ENCODE peak calls at places on chromosome 10, in ten cellular contexts. M, R, S, D, Y, B, U, G, A and C are unnamed samples.

GRCh38 chr10:48495282-48496045 is 109.4 kb downstream of the ARHGAP22 start:
- DNase-seq in Y (no peak), D (no peak), A (no peak), S (no peak), M (no peak), G (no peak), U (no peak), R (peak; percentile 35), B (no peak), C (no peak)

GRCh38 chr10:77501152-77501845 is 136.3 kb downstream of the KCNMA1 start:
- DNase-seq in A (no peak), Y (no peak), B (peak; percentile 90), M (peak; percentile 77), G (no peak), U (peak; percentile 26), S (peak; percentile 64), D (no peak), R (peak; percentile 75), C (no peak)

GRCh38 chr10:84291389-84291788 is 37.0 kb upstream of the CCSER2 start:
- DNase-seq in A (peak; percentile 18), G (no peak), S (peak; percentile 53), U (no peak), B (peak; percentile 66), D (peak; percentile 62), Y (no peak), R (no peak), M (peak; percentile 38), C (peak; percentile 18)

GRCh38 chr10:125193306-125193877 is 33.0 kb upstream of the CTBP2 start:
- DNase-seq in D (no peak), A (no peak), G (no peak), B (no peak), U (no peak), S (no peak), Y (no peak), M (no peak), R (no peak), C (no peak)

GRCh38 chr10:92492748-92493240 is 81.1 kb downstream of the IDE start:
- DNase-seq in Y (no peak), B (no peak), D (no peak), A (no peak), G (no peak), S (no peak), U (no peak), M (peak; percentile 53), R (no peak), C (no peak)

GRCh38 chr10:23786594-23786993 is 347.7 kb downstream of the OTUD1 start:
- DNase-seq in D (no peak), G (no peak), Y (no peak), R (no peak), B (no peak), U (no peak), M (no peak), A (no peak), S (no peak), C (no peak)

GRCh38 chr10:1050555-1050954 is 1.6 kb upstream of the IDI1 start:
- DNase-seq in U (peak; percentile 25), G (no peak), S (no peak), M (peak; percentile 46), B (no peak), Y (peak; percentile 78), R (no peak), A (no peak), D (peak; percentile 34), C (peak; percentile 77)

GRCh38 chr10:23015021-23015707 is 80.2 kb upstream of the MSRB2 start:
- DNase-seq in Y (peak; percentile 6), U (peak; percentile 26), S (no peak), G (no peak), R (no peak), D (no peak), A (no peak), M (no peak), B (no peak), C (peak; percentile 77)

GRCh38 chr10:77554996-77555397 is 82.6 kb downstream of the KCNMA1 start:
- DNase-seq in B (no peak), D (peak; percentile 47), Y (no peak), A (no peak), G (no peak), M (no peak), U (no peak), S (no peak), R (no peak), C (no peak)

GRCh38 chr10:120172371-120172770 is 279.8 kb downstream of the SEC23IP start:
- DNase-seq in Y (no peak), S (no peak), B (peak; percentile 37), U (no peak), R (no peak), A (no peak), G (no peak), D (no peak), M (no peak), C (no peak)

GRCh38 chr10:133154996-133155778 is 4.8 kb upstream of the KNDC1 start:
- DNase-seq in A (no peak), U (no peak), D (no peak), S (no peak), Y (no peak), M (no peak), G (no peak), R (no peak), B (no peak), C (no peak)

GRCh38 chr10:4270116-4270515 is 485.1 kb upstream of the KLF6 start:
- DNase-seq in Y (no peak), G (no peak), U (no peak), A (peak; percentile 29), R (no peak), M (peak; percentile 82), B (peak; percentile 81), S (peak; percentile 89), D (peak; percentile 29), C (no peak)

GRCh38 chr10:44183667-44184632 is 200.9 kb downstream of the CXCL12 start:
- DNase-seq in M (no peak), U (no peak), Y (no peak), R (no peak), B (no peak), A (no peak), S (peak; percentile 35), G (no peak), D (no peak), C (no peak)

GRCh38 chr10:86718556-86718955 is 37.9 kb upstream of the BMPR1A start:
- DNase-seq in M (no peak), S (no peak), G (no peak), R (no peak), U (no peak), B (no peak), D (no peak), Y (no peak), A (no peak), C (no peak)

GRCh38 chr10:123044391-123044790 is 35.6 kb downstream of the ACADSB start:
- DNase-seq in A (no peak), G (no peak), R (no peak), D (peak; percentile 49), U (no peak), M (peak; percentile 43), Y (no peak), S (no peak), B (no peak), C (no peak)

GRCh38 chr10:119408969-119409371 is 133.5 kb downstream of the RGS10 start:
- DNase-seq in U (no peak), Y (no peak), D (no peak), M (no peak), A (no peak), R (peak; percentile 69), G (no peak), S (peak; percentile 44), B (no peak), C (no peak)

DNA sequence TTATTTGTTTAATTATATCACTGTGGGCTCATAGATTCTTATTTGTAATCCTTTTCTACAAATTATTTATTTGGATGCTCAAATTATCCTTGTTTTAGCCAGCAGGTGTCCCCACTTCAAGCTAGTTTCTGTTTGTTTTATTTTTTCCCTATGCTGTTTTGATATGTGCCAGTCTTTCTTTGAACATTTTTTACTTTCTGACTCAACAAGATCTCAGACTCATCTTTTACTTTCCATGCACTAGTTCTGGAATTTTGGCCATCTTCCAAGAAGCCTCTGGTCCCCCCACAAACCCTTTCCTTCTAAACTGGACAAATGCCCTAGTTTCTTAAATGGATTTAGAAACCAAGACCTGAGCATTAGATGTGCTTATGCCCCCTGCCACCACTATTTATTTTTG is 11.5 kb upstream of the MRPS16 start:
- DNase-seq in D (peak; percentile 50), B (peak; percentile 11), M (peak; percentile 50), U (no peak), G (no peak), S (peak; percentile 32), Y (peak; percentile 37), A (no peak), R (no peak), C (peak; percentile 30)
- TF ChIP-seq CTCF in D (peak; percentile 40), B (peak; percentile 39), M (peak; percentile 46), U (peak; percentile 44), G (peak; percentile 51), S (peak; percentile 56), Y (peak; percentile 90), A (peak; percentile 44), R (peak; percentile 21), C (peak; percentile 46)

GRCh38 chr10:38038107-38038931 is 27.8 kb downstream of the ZNF33A start:
- DNase-seq in Y (peak; percentile 48), B (no peak), U (peak; percentile 45), R (no peak), M (no peak), A (no peak), D (no peak), S (peak; percentile 40), G (no peak), C (peak; percentile 64)
- H3K4me3 ChIP-seq in Y (peak overlapping the region; percentile 55), B (no peak overlapping the region), U (peak overlapping the region; percentile 59), R (peak overlapping the region; percentile 4), M (no peak overlapping the region), A (no peak overlapping the region), D (no peak overlapping the region), S (peak overlapping the region; percentile 43), G (no peak overlapping the region), C (peak overlapping the region; percentile 56)

DNA sequence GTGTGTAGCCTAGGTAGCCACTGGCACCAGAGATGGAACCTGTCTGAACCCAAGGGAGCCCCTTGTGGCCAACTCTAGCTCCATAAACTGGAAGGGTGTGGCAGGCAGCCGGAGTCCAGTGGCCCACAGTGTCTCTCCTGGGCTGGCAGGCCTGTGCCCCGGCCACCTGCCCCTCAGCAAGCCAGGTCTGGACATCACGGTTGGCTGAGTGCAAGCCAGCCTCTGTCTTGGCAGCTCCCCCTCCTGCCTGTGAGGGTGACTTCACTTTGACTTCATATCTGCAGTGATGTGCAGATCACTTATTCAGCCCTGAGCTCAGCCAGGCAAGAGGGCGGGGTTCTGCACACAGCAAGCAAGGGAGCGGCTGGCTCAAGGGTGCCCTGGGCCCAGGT is 1.3 kb upstream of the RET start:
- DNase-seq in D (peak; percentile 55), U (no peak), M (peak; percentile 13), G (peak; percentile 45), Y (no peak), R (peak; percentile 75), B (no peak), S (no peak), A (no peak), C (no peak)
- TF ChIP-seq CTCF in D (peak; percentile 33), U (peak; percentile 51), M (peak; percentile 34), G (peak; percentile 11), Y (peak; percentile 39), R (no peak), B (peak; percentile 46), S (peak; percentile 10), A (no peak), C (peak; percentile 21)

DNA sequence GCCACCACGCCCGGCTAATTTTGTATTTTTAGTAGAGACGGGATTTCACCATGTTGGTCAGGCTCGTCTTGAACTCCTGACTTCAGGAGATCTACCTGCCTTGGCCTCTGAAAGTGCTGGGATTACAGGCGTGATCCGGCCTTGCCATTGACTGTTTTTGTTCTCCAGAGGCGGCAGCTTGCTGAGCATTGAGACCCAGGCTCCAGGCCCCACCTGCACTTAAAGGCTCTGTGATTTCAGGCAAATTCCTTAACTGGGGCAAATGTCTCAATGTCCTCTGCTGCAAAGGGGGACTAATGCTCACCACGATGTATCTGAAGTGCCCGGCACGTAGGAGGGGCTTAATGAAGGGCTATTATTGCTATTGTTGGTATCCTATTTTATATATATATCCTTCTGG is 29.0 kb downstream of the TRIM8 start:
- DNase-seq in M (no peak), B (no peak), A (no peak), U (no peak), G (no peak), Y (no peak), D (no peak), R (peak; percentile 61), S (no peak), C (no peak)
- H3K4me3 ChIP-seq in M (no peak overlapping the region), B (no peak overlapping the region), A (peak overlapping the region; percentile 41), U (no peak overlapping the region), G (no peak overlapping the region), Y (no peak overlapping the region), D (no peak overlapping the region), R (no peak overlapping the region), S (no peak overlapping the region), C (no peak overlapping the region)